ENCODE peak calls at places on chromosomes 11 and 22, in seven cellular contexts. One of them, this sample, is unnamed.

GRCh38 chr22:28997342-28997741 is 64.3 kb downstream of the C22orf31 start:
- DNase-seq in AG04449: no peak
- DNase-seq in AG04450: no peak
- DNase-seq in mesothelial cell of epicardium: no peak
- DNase-seq in hepatocyte: no peak
- DNase-seq in GM06990: no peak
- DNase-seq in fibroblast of lung: no peak
- DNase-seq in this sample: no peak

GRCh38 chr22:31082606-31083376 is 1.7 kb downstream of the SMTN start:
- DNase-seq in AG04449: no peak
- DNase-seq in AG04450: no peak
- DNase-seq in mesothelial cell of epicardium: no peak
- DNase-seq in hepatocyte: peak; percentile 80
- DNase-seq in GM06990: no peak
- DNase-seq in fibroblast of lung: peak; percentile 48
- DNase-seq in this sample: no peak

GRCh38 chr11:65912840-65913239 is 6.0 kb downstream of the C11orf68 start:
- DNase-seq in AG04449: no peak
- DNase-seq in AG04450: no peak
- DNase-seq in mesothelial cell of epicardium: no peak
- DNase-seq in hepatocyte: no peak
- DNase-seq in GM06990: no peak
- DNase-seq in fibroblast of lung: peak; percentile 75
- DNase-seq in this sample: no peak

GRCh38 chr11:74754507-74755255 is 6.0 kb downstream of the RNF169 start:
- DNase-seq in AG04449: peak; percentile 89
- DNase-seq in AG04450: peak; percentile 81
- DNase-seq in mesothelial cell of epicardium: no peak
- DNase-seq in hepatocyte: peak; percentile 32
- DNase-seq in GM06990: no peak
- DNase-seq in fibroblast of lung: peak; percentile 96
- DNase-seq in this sample: peak; percentile 58

GRCh38 chr11:113874096-113874919 is 1.1 kb downstream of the USP28 start:
- DNase-seq in AG04449: no peak
- DNase-seq in AG04450: no peak
- DNase-seq in mesothelial cell of epicardium: no peak
- DNase-seq in hepatocyte: no peak
- DNase-seq in GM06990: no peak
- DNase-seq in fibroblast of lung: peak; percentile 8
- DNase-seq in this sample: no peak

GRCh38 chr11:119571311-119571710 is 148.3 kb upstream of the THY1 start:
- DNase-seq in AG04449: no peak
- DNase-seq in AG04450: no peak
- DNase-seq in mesothelial cell of epicardium: no peak
- DNase-seq in hepatocyte: no peak
- DNase-seq in GM06990: no peak
- DNase-seq in fibroblast of lung: no peak
- DNase-seq in this sample: no peak

GRCh38 chr11:94513091-94513490 is 830 bp downstream of the C11orf97 start:
- DNase-seq in AG04449: no peak
- DNase-seq in AG04450: no peak
- DNase-seq in mesothelial cell of epicardium: no peak
- DNase-seq in hepatocyte: peak; percentile 16
- DNase-seq in GM06990: no peak
- DNase-seq in fibroblast of lung: peak; percentile 18
- DNase-seq in this sample: no peak

GRCh38 chr11:13776134-13776815 is 107.8 kb downstream of the FAR1 start:
- DNase-seq in AG04449: no peak
- DNase-seq in AG04450: no peak
- DNase-seq in mesothelial cell of epicardium: no peak
- DNase-seq in hepatocyte: no peak
- DNase-seq in GM06990: no peak
- DNase-seq in fibroblast of lung: no peak
- DNase-seq in this sample: no peak

GRCh38 chr11:61362542-61362875 is 335 bp downstream of the TMEM138 start:
- DNase-seq in AG04449: no peak
- DNase-seq in AG04450: no peak
- DNase-seq in mesothelial cell of epicardium: no peak
- DNase-seq in hepatocyte: peak; percentile 39
- DNase-seq in GM06990: no peak
- DNase-seq in fibroblast of lung: peak; percentile 73
- DNase-seq in this sample: no peak

GRCh38 chr11:95466406-95466805 is 235.4 kb upstream of the SESN3 start:
- DNase-seq in AG04449: no peak
- DNase-seq in AG04450: no peak
- DNase-seq in mesothelial cell of epicardium: no peak
- DNase-seq in hepatocyte: no peak
- DNase-seq in GM06990: no peak
- DNase-seq in fibroblast of lung: no peak
- DNase-seq in this sample: no peak

GRCh38 chr11:119120639-119121007 is 757 bp upstream of the HINFP start:
- DNase-seq in AG04449: no peak
- DNase-seq in AG04450: peak; percentile 53
- DNase-seq in mesothelial cell of epicardium: no peak
- DNase-seq in hepatocyte: peak; percentile 36
- DNase-seq in GM06990: no peak
- DNase-seq in fibroblast of lung: peak; percentile 78
- DNase-seq in this sample: no peak

GRCh38 chr11:64536997-64537396 is 54.0 kb upstream of the SLC22A12 start:
- DNase-seq in AG04449: no peak
- DNase-seq in AG04450: no peak
- DNase-seq in mesothelial cell of epicardium: no peak
- DNase-seq in hepatocyte: no peak
- DNase-seq in GM06990: no peak
- DNase-seq in fibroblast of lung: no peak
- DNase-seq in this sample: no peak

GRCh38 chr22:50060441-50061140 is 2.5 kb upstream of the TTLL8 start:
- DNase-seq in AG04449: no peak
- DNase-seq in AG04450: no peak
- DNase-seq in mesothelial cell of epicardium: no peak
- DNase-seq in hepatocyte: no peak
- DNase-seq in GM06990: no peak
- DNase-seq in fibroblast of lung: no peak
- DNase-seq in this sample: no peak

GRCh38 chr11:87035976-87036583 is 1.7 kb upstream of the TMEM135 start:
- DNase-seq in AG04449: no peak
- DNase-seq in AG04450: no peak
- DNase-seq in mesothelial cell of epicardium: no peak
- DNase-seq in hepatocyte: no peak
- DNase-seq in GM06990: no peak
- DNase-seq in fibroblast of lung: no peak
- DNase-seq in this sample: no peak

GRCh38 chr11:134622458-134622857 is 210.4 kb upstream of the B3GAT1 start:
- DNase-seq in AG04449: no peak
- DNase-seq in AG04450: no peak
- DNase-seq in mesothelial cell of epicardium: no peak
- DNase-seq in hepatocyte: no peak
- DNase-seq in GM06990: no peak
- DNase-seq in fibroblast of lung: no peak
- DNase-seq in this sample: no peak

GRCh38 chr11:12693485-12694181 is 19.4 kb downstream of the TEAD1 start:
- DNase-seq in AG04449: peak; percentile 91
- DNase-seq in AG04450: peak; percentile 94
- DNase-seq in mesothelial cell of epicardium: no peak
- DNase-seq in hepatocyte: peak; percentile 73
- DNase-seq in GM06990: no peak
- DNase-seq in fibroblast of lung: peak; percentile 100
- DNase-seq in this sample: peak; percentile 96

GRCh38 chr11:12694182-12694531 is 19.9 kb downstream of the TEAD1 start:
- DNase-seq in AG04449: no peak
- DNase-seq in AG04450: no peak
- DNase-seq in mesothelial cell of epicardium: no peak
- DNase-seq in hepatocyte: peak; percentile 49
- DNase-seq in GM06990: no peak
- DNase-seq in fibroblast of lung: no peak
- DNase-seq in this sample: no peak

GRCh38 chr11:12691473-12691872 is 17.3 kb downstream of the TEAD1 start:
- DNase-seq in AG04449: no peak
- DNase-seq in AG04450: no peak
- DNase-seq in mesothelial cell of epicardium: no peak
- DNase-seq in hepatocyte: no peak
- DNase-seq in GM06990: no peak
- DNase-seq in fibroblast of lung: peak; percentile 73
- DNase-seq in this sample: no peak

GRCh38 chr11:12692238-12693074 is 18.2 kb downstream of the TEAD1 start:
- DNase-seq in AG04449: peak; percentile 63
- DNase-seq in AG04450: peak; percentile 83
- DNase-seq in mesothelial cell of epicardium: no peak
- DNase-seq in hepatocyte: peak; percentile 91
- DNase-seq in GM06990: no peak
- DNase-seq in fibroblast of lung: peak; percentile 95
- DNase-seq in this sample: peak; percentile 77

GRCh38 chr11:12693075-12693473 is 18.9 kb downstream of the TEAD1 start:
- DNase-seq in AG04449: no peak
- DNase-seq in AG04450: no peak
- DNase-seq in mesothelial cell of epicardium: no peak
- DNase-seq in hepatocyte: no peak
- DNase-seq in GM06990: no peak
- DNase-seq in fibroblast of lung: peak; percentile 77
- DNase-seq in this sample: no peak
- TF ChIP-seq CTCF in AG04449: no peak
- TF ChIP-seq CTCF in AG04450: no peak
- TF ChIP-seq CTCF in mesothelial cell of epicardium: no peak
- TF ChIP-seq CTCF in hepatocyte: no peak
- TF ChIP-seq CTCF in GM06990: no peak
- TF ChIP-seq CTCF in fibroblast of lung: no peak
- TF ChIP-seq CTCF in this sample: no peak

GRCh38 chr11:37076866-37077265 is 478.8 kb upstream of the RAG2 start:
- DNase-seq in AG04449: no peak
- DNase-seq in AG04450: no peak
- DNase-seq in mesothelial cell of epicardium: no peak
- DNase-seq in hepatocyte: peak; percentile 6
- DNase-seq in GM06990: no peak
- DNase-seq in fibroblast of lung: no peak
- DNase-seq in this sample: no peak

DNA sequence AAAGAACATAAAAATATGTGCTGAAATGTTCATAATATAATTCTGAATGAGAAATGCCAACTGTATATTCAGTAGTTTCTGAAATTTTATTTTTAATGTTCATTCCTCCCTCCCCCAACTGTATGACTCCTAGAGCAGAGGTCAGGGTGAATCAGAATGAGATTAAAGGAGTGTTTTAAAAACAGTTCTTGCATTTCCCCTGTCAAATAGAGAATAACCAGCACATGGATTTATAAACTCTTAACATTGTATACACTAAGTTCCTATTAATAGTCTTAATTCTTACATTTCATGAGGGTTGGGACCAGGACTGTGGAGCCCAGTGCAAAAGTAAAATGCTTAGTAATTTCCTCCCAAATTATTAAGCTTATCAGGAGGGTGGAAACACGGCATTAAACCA is 474.5 kb upstream of the RAG2 start:
- DNase-seq in AG04449: no peak
- DNase-seq in AG04450: no peak
- DNase-seq in mesothelial cell of epicardium: no peak
- DNase-seq in hepatocyte: no peak
- DNase-seq in GM06990: no peak
- DNase-seq in fibroblast of lung: no peak
- DNase-seq in this sample: no peak
- TF ChIP-seq CTCF in AG04449: no peak
- TF ChIP-seq CTCF in AG04450: no peak
- TF ChIP-seq CTCF in mesothelial cell of epicardium: no peak
- TF ChIP-seq CTCF in hepatocyte: no peak
- TF ChIP-seq CTCF in GM06990: no peak
- TF ChIP-seq CTCF in fibroblast of lung: no peak
- TF ChIP-seq CTCF in this sample: no peak

GRCh38 chr11:79415912-79416311 is 24.9 kb downstream of the TENM4 start:
- DNase-seq in AG04449: no peak
- DNase-seq in AG04450: no peak
- DNase-seq in mesothelial cell of epicardium: no peak
- DNase-seq in hepatocyte: no peak
- DNase-seq in GM06990: no peak
- DNase-seq in fibroblast of lung: no peak
- DNase-seq in this sample: no peak

GRCh38 chr11:79415411-79415810 is 25.4 kb downstream of the TENM4 start:
- DNase-seq in AG04449: no peak
- DNase-seq in AG04450: no peak
- DNase-seq in mesothelial cell of epicardium: no peak
- DNase-seq in hepatocyte: no peak
- DNase-seq in GM06990: no peak
- DNase-seq in fibroblast of lung: peak; percentile 30
- DNase-seq in this sample: no peak

GRCh38 chr11:79412761-79413160 is 28.1 kb downstream of the TENM4 start:
- DNase-seq in AG04449: no peak
- DNase-seq in AG04450: no peak
- DNase-seq in mesothelial cell of epicardium: no peak
- DNase-seq in hepatocyte: no peak
- DNase-seq in GM06990: no peak
- DNase-seq in fibroblast of lung: peak; percentile 46
- DNase-seq in this sample: no peak

GRCh38 chr11:79414644-79415317 is 26.0 kb downstream of the TENM4 start:
- DNase-seq in AG04449: no peak
- DNase-seq in AG04450: peak; percentile 59
- DNase-seq in mesothelial cell of epicardium: no peak
- DNase-seq in hepatocyte: no peak
- DNase-seq in GM06990: no peak
- DNase-seq in fibroblast of lung: peak; percentile 90
- DNase-seq in this sample: no peak

DNA sequence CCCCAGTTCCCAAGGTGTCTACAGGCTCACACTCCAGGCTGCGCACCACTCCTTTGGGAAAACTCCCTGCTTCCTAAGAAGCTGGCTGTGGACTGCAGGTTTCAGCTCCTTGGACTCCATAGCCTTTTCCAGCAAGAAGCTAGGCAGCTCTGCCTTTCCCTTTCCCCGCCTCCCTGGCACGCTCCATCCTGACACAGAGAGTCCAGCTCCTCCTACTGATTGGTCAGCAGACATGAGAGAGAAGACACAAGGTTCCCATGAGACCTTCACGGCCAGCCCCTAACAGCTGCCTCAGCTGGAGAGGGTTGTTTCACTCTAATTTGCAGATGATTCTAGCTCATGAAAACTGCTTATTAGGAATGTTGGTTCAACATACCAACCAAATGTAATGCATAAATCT is 27.6 kb downstream of the TENM4 start:
- DNase-seq in AG04449: peak; percentile 84
- DNase-seq in AG04450: peak; percentile 81
- DNase-seq in mesothelial cell of epicardium: no peak
- DNase-seq in hepatocyte: peak; percentile 80
- DNase-seq in GM06990: no peak
- DNase-seq in fibroblast of lung: peak; percentile 92
- DNase-seq in this sample: peak; percentile 77
- TF ChIP-seq CTCF in AG04449: no peak
- TF ChIP-seq CTCF in AG04450: no peak
- TF ChIP-seq CTCF in mesothelial cell of epicardium: no peak
- TF ChIP-seq CTCF in hepatocyte: no peak
- TF ChIP-seq CTCF in GM06990: no peak
- TF ChIP-seq CTCF in fibroblast of lung: peak; percentile 3
- TF ChIP-seq CTCF in this sample: no peak

GRCh38 chr11:131217313-131218297 is 152.8 kb upstream of the NTM start:
- DNase-seq in AG04449: no peak
- DNase-seq in AG04450: peak; percentile 3
- DNase-seq in mesothelial cell of epicardium: no peak
- DNase-seq in hepatocyte: peak; percentile 35
- DNase-seq in GM06990: no peak
- DNase-seq in fibroblast of lung: no peak
- DNase-seq in this sample: no peak
- TF ChIP-seq CTCF in AG04449: peak; percentile 50
- TF ChIP-seq CTCF in AG04450: peak; percentile 57
- TF ChIP-seq CTCF in mesothelial cell of epicardium: no peak
- TF ChIP-seq CTCF in hepatocyte: peak; percentile 58
- TF ChIP-seq CTCF in GM06990: peak; percentile 52
- TF ChIP-seq CTCF in fibroblast of lung: peak; percentile 30
- TF ChIP-seq CTCF in this sample: peak; percentile 63

GRCh38 chr11:128467610-128468041 is 119.7 kb downstream of the ETS1 start:
- DNase-seq in AG04449: peak; percentile 99
- DNase-seq in AG04450: peak; percentile 92
- DNase-seq in mesothelial cell of epicardium: no peak
- DNase-seq in hepatocyte: peak; percentile 70
- DNase-seq in GM06990: no peak
- DNase-seq in fibroblast of lung: peak; percentile 100
- DNase-seq in this sample: peak; percentile 92
- TF ChIP-seq CTCF in AG04449: peak; percentile 51
- TF ChIP-seq CTCF in AG04450: peak; percentile 26
- TF ChIP-seq CTCF in mesothelial cell of epicardium: no peak
- TF ChIP-seq CTCF in hepatocyte: no peak
- TF ChIP-seq CTCF in GM06990: peak; percentile 4
- TF ChIP-seq CTCF in fibroblast of lung: peak; percentile 25
- TF ChIP-seq CTCF in this sample: peak; percentile 41

This sample was measured in AG09309.